ENCODE peak calls at places on chromosomes 2 and 18, in six cellular contexts. One of them, this sample, is unnamed. For H3K9me3, the result is how much of the 10 kb centered on the place peaks cover.

GRCh38 chr2:22691666-22692065 is 693.3 kb upstream of the KLHL29 start:
- DNase-seq in A549: no peak
- DNase-seq in tibial artery: no peak
- DNase-seq in left lung: no peak
- DNase-seq in Peyer's patch: no peak
- DNase-seq in spleen: no peak
- DNase-seq in this sample: no peak

GRCh38 chr2:64391940-64392339 is 62.0 kb upstream of the LGALSL start:
- DNase-seq in A549: no peak
- DNase-seq in tibial artery: no peak
- DNase-seq in left lung: no peak
- DNase-seq in Peyer's patch: peak
- DNase-seq in spleen: no peak
- DNase-seq in this sample: no peak

GRCh38 chr2:127552336-127552735 is 16.9 kb downstream of the MYO7B start:
- DNase-seq in A549: no peak
- DNase-seq in tibial artery: no peak
- DNase-seq in left lung: no peak
- DNase-seq in Peyer's patch: peak
- DNase-seq in spleen: peak
- DNase-seq in this sample: no peak

GRCh38 chr2:130824492-130825061 is 12.1 kb upstream of the ARHGEF4 start:
- DNase-seq in A549: peak
- DNase-seq in tibial artery: no peak
- DNase-seq in left lung: no peak
- DNase-seq in Peyer's patch: no peak
- DNase-seq in spleen: no peak
- DNase-seq in this sample: no peak

GRCh38 chr2:128317186-128317897 is 1.3 kb downstream of the HS6ST1 start:
- DNase-seq in A549: no peak
- DNase-seq in tibial artery: peak
- DNase-seq in left lung: no peak
- DNase-seq in Peyer's patch: peak
- DNase-seq in spleen: peak
- DNase-seq in this sample: peak

GRCh38 chr2:158346041-158346440 is 110.5 kb downstream of the CCDC148 start:
- DNase-seq in A549: no peak
- DNase-seq in tibial artery: no peak
- DNase-seq in left lung: no peak
- DNase-seq in Peyer's patch: no peak
- DNase-seq in spleen: no peak
- DNase-seq in this sample: no peak

GRCh38 chr2:140013556-140014270 is 1233.5 kb upstream of the NXPH2 start:
- DNase-seq in A549: no peak
- DNase-seq in tibial artery: no peak
- DNase-seq in left lung: no peak
- DNase-seq in Peyer's patch: no peak
- DNase-seq in spleen: no peak
- DNase-seq in this sample: no peak

GRCh38 chr2:191322838-191323506 is 77.8 kb downstream of the MYO1B start:
- DNase-seq in A549: no peak
- DNase-seq in tibial artery: no peak
- DNase-seq in left lung: no peak
- DNase-seq in Peyer's patch: no peak
- DNase-seq in spleen: no peak
- DNase-seq in this sample: no peak

GRCh38 chr2:120243211-120243610 is 9.4 kb upstream of the RALB start:
- DNase-seq in A549: no peak
- DNase-seq in tibial artery: no peak
- DNase-seq in left lung: no peak
- DNase-seq in Peyer's patch: peak
- DNase-seq in spleen: peak
- DNase-seq in this sample: no peak

GRCh38 chr2:172643142-172643541 is 87.3 kb downstream of the PDK1 start:
- DNase-seq in A549: no peak
- DNase-seq in tibial artery: no peak
- DNase-seq in left lung: no peak
- DNase-seq in Peyer's patch: no peak
- DNase-seq in spleen: no peak
- DNase-seq in this sample: no peak

GRCh38 chr2:55954306-55955035 is 30.9 kb upstream of the EFEMP1 start:
- DNase-seq in A549: no peak
- DNase-seq in tibial artery: no peak
- DNase-seq in left lung: no peak
- DNase-seq in Peyer's patch: no peak
- DNase-seq in spleen: no peak
- DNase-seq in this sample: no peak

GRCh38 chr2:6917761-6918421 is 679 bp downstream of the RNF144A start:
- DNase-seq in A549: peak
- DNase-seq in tibial artery: no peak
- DNase-seq in left lung: no peak
- DNase-seq in Peyer's patch: no peak
- DNase-seq in spleen: peak
- DNase-seq in this sample: no peak

GRCh38 chr2:179129574-179130238 is 79.8 kb upstream of the CCDC141 start:
- DNase-seq in A549: peak
- DNase-seq in tibial artery: no peak
- DNase-seq in left lung: no peak
- DNase-seq in Peyer's patch: no peak
- DNase-seq in spleen: no peak
- DNase-seq in this sample: no peak

DNA sequence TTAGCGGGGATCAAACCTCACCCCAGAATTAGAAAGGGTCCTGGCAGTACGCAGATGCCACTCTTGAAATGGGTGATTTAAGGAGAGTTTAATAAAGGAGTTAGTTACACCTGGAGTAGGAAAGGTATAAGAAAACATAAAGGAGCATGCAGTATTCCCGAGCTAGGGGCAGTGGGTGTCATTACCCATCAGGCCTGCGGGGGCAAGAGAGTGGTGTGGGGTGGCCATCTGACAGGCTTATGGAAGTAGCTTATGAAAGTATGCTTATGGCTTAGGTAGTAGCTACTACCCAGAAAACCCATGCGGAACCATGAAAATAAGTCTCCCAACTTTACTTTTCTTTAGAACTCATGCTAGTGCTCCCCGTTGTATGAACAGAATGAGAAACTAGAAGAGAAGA is 568.9 kb upstream of the ACVR2A start:
- DNase-seq in A549: no peak
- DNase-seq in tibial artery: no peak
- DNase-seq in left lung: no peak
- DNase-seq in Peyer's patch: no peak
- DNase-seq in spleen: no peak
- DNase-seq in this sample: no peak
- H3K9me3 ChIP-seq in A549: under half
- H3K9me3 ChIP-seq in tibial artery: under half
- H3K9me3 ChIP-seq in left lung: under half
- H3K9me3 ChIP-seq in Peyer's patch: under half
- H3K9me3 ChIP-seq in spleen: under half
- H3K9me3 ChIP-seq in this sample: under half

GRCh38 chr2:145777914-145778313 is 1258.0 kb upstream of the ZEB2 start:
- DNase-seq in A549: no peak
- DNase-seq in tibial artery: no peak
- DNase-seq in left lung: no peak
- DNase-seq in Peyer's patch: no peak
- DNase-seq in spleen: no peak
- DNase-seq in this sample: no peak
- TF ChIP-seq CTCF in A549: no peak
- TF ChIP-seq CTCF in tibial artery: no peak
- TF ChIP-seq CTCF in left lung: no peak
- TF ChIP-seq CTCF in Peyer's patch: no peak
- TF ChIP-seq CTCF in spleen: no peak
- TF ChIP-seq CTCF in this sample: no peak

DNA sequence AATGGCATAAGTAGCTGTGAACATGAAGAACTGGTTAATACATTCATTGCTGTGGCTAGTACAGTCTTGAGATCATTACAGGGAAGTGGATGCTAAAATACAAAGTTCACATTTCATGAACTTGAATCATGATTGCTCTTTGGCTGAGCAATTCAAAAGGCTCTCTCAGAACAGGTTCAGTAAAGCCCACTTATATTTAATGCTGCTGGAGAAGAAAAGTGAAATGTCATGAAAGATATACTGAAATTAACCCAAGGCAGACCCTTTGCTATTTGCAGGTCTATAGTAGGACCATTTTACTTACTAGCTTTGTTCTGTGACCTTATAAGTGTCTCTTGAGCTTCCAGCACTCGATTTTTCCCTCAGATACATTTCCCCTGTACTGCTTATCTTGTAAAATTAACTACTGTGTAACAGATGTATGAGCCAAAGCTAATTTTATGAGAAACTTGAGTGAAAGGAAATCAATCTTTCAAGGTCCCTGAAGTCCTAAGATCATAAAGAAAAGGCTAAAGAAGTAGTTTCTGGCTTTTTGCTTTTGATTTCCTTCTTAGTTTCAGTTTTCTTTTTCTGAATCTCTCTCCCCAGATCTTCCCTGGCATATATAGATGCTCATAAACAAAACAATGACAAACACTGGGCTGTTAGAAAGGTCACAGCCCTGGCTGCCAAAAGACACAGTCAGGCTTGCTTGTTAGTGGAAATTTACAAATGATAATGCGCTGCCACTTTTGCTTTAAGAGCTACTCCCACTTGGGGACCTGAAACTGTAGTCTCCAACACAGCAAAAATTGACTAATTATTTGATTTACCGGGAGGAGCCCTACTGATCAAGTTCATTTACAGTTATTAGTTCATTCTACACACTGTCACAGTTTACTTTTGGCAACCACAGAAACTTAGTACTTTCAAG is 132.7 kb upstream of the XPO1 start:
- DNase-seq in A549: peak
- DNase-seq in tibial artery: no peak
- DNase-seq in left lung: no peak
- DNase-seq in Peyer's patch: peak
- DNase-seq in spleen: no peak
- DNase-seq in this sample: peak
- H3K4me3 ChIP-seq in A549: peak
- H3K4me3 ChIP-seq in tibial artery: peak
- H3K4me3 ChIP-seq in left lung: peak
- H3K4me3 ChIP-seq in Peyer's patch: peak
- H3K4me3 ChIP-seq in spleen: peak
- H3K4me3 ChIP-seq in this sample: peak

DNA sequence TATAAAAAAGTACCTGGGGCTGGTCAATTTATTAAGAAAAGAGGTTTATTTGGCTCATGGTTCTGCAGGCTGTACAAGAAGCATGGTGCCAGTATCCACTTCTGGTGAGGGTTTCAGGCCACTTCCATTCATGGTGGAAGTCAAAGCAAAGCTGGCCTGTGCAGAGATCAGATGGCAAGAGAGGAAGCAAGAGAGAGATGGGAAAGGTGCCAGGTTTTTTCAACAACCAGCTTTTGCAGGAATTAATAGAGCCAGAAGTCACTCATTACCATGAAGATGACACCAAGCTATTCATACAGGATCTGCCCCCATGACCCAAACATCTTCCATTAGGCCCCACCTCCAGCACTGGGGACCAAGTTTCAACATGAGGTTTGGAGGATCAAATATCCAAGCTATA is 56.8 kb upstream of the ST3GAL5 start:
- DNase-seq in A549: no peak
- DNase-seq in tibial artery: no peak
- DNase-seq in left lung: no peak
- DNase-seq in Peyer's patch: no peak
- DNase-seq in spleen: no peak
- DNase-seq in this sample: no peak
- H3K9me3 ChIP-seq in A549: half or more
- H3K9me3 ChIP-seq in tibial artery: under half
- H3K9me3 ChIP-seq in left lung: under half
- H3K9me3 ChIP-seq in Peyer's patch: under half
- H3K9me3 ChIP-seq in spleen: under half
- H3K9me3 ChIP-seq in this sample: under half

DNA sequence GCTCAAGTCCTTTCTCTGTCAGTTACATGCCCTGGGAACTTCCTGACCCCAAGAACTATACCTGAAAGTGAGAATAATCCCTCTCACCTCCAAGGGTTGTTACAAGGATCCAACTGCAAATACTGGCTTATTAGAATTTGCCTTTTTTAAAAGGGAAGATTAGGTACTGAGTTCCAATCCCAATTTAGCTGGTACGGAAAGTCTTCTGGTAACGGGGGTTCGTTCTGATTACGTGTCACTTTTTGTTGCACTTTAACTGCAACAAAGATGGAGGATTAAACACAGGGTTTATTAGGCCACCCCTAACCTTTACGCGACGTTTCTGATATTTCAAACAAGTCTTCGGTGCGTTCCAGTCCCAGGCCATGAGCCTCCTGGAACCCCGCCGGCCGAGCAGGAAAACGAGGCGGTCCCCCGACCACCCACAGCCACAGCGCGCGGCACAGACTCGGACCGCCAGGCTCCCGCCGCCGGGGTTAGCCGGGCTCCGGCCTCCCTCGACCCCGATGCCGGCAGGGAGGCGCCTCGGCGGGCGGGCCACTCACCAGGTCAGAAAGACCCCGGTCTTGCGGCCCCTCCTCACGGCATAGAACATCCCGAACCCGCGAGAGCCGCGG is 437 bp downstream of the RNASEH1 start:
- DNase-seq in A549: peak
- DNase-seq in tibial artery: no peak
- DNase-seq in left lung: no peak
- DNase-seq in Peyer's patch: no peak
- DNase-seq in spleen: no peak
- DNase-seq in this sample: no peak
- TF ChIP-seq CTCF in A549: no peak
- TF ChIP-seq CTCF in tibial artery: no peak
- TF ChIP-seq CTCF in left lung: no peak
- TF ChIP-seq CTCF in Peyer's patch: no peak
- TF ChIP-seq CTCF in spleen: no peak
- TF ChIP-seq CTCF in this sample: no peak

DNA sequence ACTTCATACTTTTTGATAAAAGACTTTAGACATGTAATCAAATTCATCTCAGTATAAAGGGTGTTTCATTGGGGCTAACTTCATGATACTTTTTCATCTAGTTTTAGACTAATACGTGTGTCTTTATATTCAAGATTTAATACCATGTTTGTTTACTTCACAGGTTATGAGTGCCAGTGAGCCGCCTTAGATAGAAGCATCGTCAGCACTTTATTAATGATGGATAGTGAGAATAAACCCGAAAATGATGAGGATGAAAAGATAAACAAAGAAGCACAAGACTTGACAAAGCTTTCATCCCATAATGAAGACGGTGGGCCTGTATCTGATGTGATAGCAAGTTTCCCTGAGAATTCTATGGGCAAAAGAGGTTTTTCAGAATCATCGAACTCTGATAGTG is 33.1 kb downstream of the ZNF407 start:
- DNase-seq in A549: no peak
- DNase-seq in tibial artery: no peak
- DNase-seq in left lung: no peak
- DNase-seq in Peyer's patch: no peak
- DNase-seq in spleen: no peak
- DNase-seq in this sample: no peak
- H3K4me3 ChIP-seq in A549: no peak
- H3K4me3 ChIP-seq in tibial artery: no peak
- H3K4me3 ChIP-seq in left lung: no peak
- H3K4me3 ChIP-seq in Peyer's patch: no peak
- H3K4me3 ChIP-seq in spleen: no peak
- H3K4me3 ChIP-seq in this sample: no peak

This sample was measured in stomach.